ENCODE peak calls at places on chromosomes 1 and 21, in nine cellular contexts. I is activated CD8-positive, alpha-beta T cell treated with anti-CD3 and anti-CD28 coated beads for 36 hours; Y is fibroblast of villous mesenchyme; E is sciatic nerve; F is DMS79; K is fibroblast of mammary gland; D is left cardiac atrium; G is neuronal stem cell; P is RCC 7860. M is an unnamed sample.

GRCh38 chr1:86508583-86508969 is 38.3 kb upstream of the CLCA4 start:
- DNase-seq in I (no peak), Y (peak; percentile 23), E (no peak), F (no peak), K (peak; percentile 61), D (no peak), G (no peak), P (no peak), M (no peak)

GRCh38 chr1:14626869-14627607 is 28.6 kb downstream of the KAZN start:
- DNase-seq in I (no peak), Y (peak; percentile 3), E (no peak), F (no peak), K (no peak), D (peak; percentile 33), G (no peak), P (no peak), M (no peak)

GRCh38 chr1:227885648-227886502 is 61.9 kb downstream of the WNT9A start:
- DNase-seq in I (no peak), Y (peak; percentile 38), E (peak; percentile 84), F (no peak), K (peak; percentile 74), D (peak; percentile 85), G (no peak), P (no peak), M (no peak)

GRCh38 chr1:17075470-17076255 is 21.8 kb upstream of the SDHB start:
- DNase-seq in I (peak; percentile 37), Y (no peak), E (no peak), F (no peak), K (peak; percentile 16), D (no peak), G (no peak), P (no peak), M (no peak)

GRCh38 chr1:57796609-57797008 is 372.7 kb upstream of the DAB1 start:
- DNase-seq in I (no peak), Y (no peak), E (no peak), F (no peak), K (peak; percentile 52), D (no peak), G (no peak), P (peak; percentile 32), M (no peak)

GRCh38 chr1:31725777-31726535 is 22.1 kb upstream of the COL16A1 start:
- DNase-seq in I (no peak), Y (no peak), E (no peak), F (peak; percentile 72), K (no peak), D (no peak), G (no peak), P (no peak), M (no peak)

GRCh38 chr1:61270761-61271411 is 188.5 kb downstream of the NFIA start:
- DNase-seq in I (no peak), Y (peak; percentile 76), E (no peak), F (no peak), K (no peak), D (no peak), G (no peak), P (no peak), M (no peak)

GRCh38 chr1:153626929-153627796 is at the start of gene S100A13:
- DNase-seq in I (peak; percentile 44), Y (peak; percentile 96), E (peak; percentile 87), F (peak; percentile 96), K (peak; percentile 97), D (peak; percentile 84), G (peak; percentile 90), P (peak; percentile 95), M (no peak)

GRCh38 chr1:109928591-109929111 is 18.0 kb downstream of the CSF1 start:
- DNase-seq in I (no peak), Y (peak; percentile 92), E (peak; percentile 83), F (no peak), K (peak; percentile 89), D (peak; percentile 79), G (no peak), P (peak; percentile 96), M (no peak)

GRCh38 chr1:168506204-168506819 is 37.5 kb downstream of the XCL2 start:
- DNase-seq in I (no peak), Y (no peak), E (no peak), F (no peak), K (peak; percentile 93), D (no peak), G (no peak), P (peak; percentile 62), M (peak; percentile 22)

GRCh38 chr1:151512801-151513625 is 1.8 kb downstream of the CGN start:
- DNase-seq in I (no peak), Y (no peak), E (no peak), F (peak; percentile 10), K (no peak), D (no peak), G (no peak), P (no peak), M (no peak)

GRCh38 chr1:229286099-229286766 is 15.3 kb downstream of the RAB4A start:
- DNase-seq in I (no peak), Y (no peak), E (no peak), F (no peak), K (no peak), D (no peak), G (no peak), P (no peak), M (no peak)

GRCh38 chr21:14448784-14449183 is 65.8 kb upstream of the HSPA13 start:
- DNase-seq in I (no peak), Y (no peak), E (no peak), F (no peak), K (no peak), D (no peak), G (no peak), P (no peak), M (no peak)

GRCh38 chr1:54136269-54136896 is 16.4 kb downstream of the CDCP2 start:
- DNase-seq in I (no peak), Y (no peak), E (no peak), F (no peak), K (no peak), D (no peak), G (no peak), P (no peak), M (no peak)

GRCh38 chr1:111656093-111657017 is 36.8 kb downstream of the RAP1A start:
- DNase-seq in I (peak; percentile 27), Y (peak; percentile 92), E (no peak), F (no peak), K (peak; percentile 73), D (no peak), G (peak; percentile 1), P (peak; percentile 52), M (peak; percentile 35)

GRCh38 chr1:14142397-14143095 is 442.6 kb downstream of the PRDM2 start:
- DNase-seq in I (no peak), Y (no peak), E (no peak), F (peak; percentile 99), K (no peak), D (no peak), G (no peak), P (no peak), M (no peak)

GRCh38 chr1:15075812-15076211 is 77.7 kb upstream of the TMEM51 start:
- DNase-seq in I (no peak), Y (no peak), E (no peak), F (no peak), K (no peak), D (peak; percentile 33), G (no peak), P (no peak), M (no peak)

M was measured in Panc1.